ENCODE peak calls at places on chromosomes 6 and 20, in ten cellular contexts. W is brain microvascular endothelial cell; H is left colon; K is stimulated activated CD4-positive, alpha-beta T cell treated with anti-CD3 and anti-CD28 coated beads, Interleukin-15, amount 100 ng/mL, for 1 hour; I is testis; O is AG04450; L is stimulated activated naive CD8-positive, alpha-beta T cell treated with anti-CD3 and anti-CD28 coated beads, Interleukin-15, Interleukin-2, amounts not matched to agents 100 U/mL and 50 U/mL, for 24 hours; N is HS-27A; A is SK-N-SH; E is EL. U is an unnamed sample.

GRCh38 chr20:19236371-19237055 is 24.1 kb downstream of the SLC24A3 start:
- DNase-seq in H (no peak), L (no peak), O (no peak), A (no peak), K (no peak), E (no peak), I (no peak), N (no peak), W (no peak), U (no peak)

GRCh38 chr6:44537306-44538049 is 150.0 kb downstream of the CDC5L start:
- DNase-seq in O (no peak), N (no peak), E (no peak), L (no peak), A (no peak), W (no peak), I (no peak), K (no peak), H (no peak), U (no peak)

GRCh38 chr20:43938932-43939761 is 24.5 kb downstream of the TOX2 start:
- DNase-seq in E (peak), I (peak), O (peak), W (peak), K (no peak), H (peak), A (no peak), L (no peak), N (peak), U (no peak)

GRCh38 chr6:156839591-156840001 is 62.4 kb downstream of the ARID1B start:
- DNase-seq in W (peak), A (no peak), H (no peak), N (no peak), O (no peak), E (no peak), L (no peak), K (no peak), I (no peak), U (no peak)

GRCh38 chr6:54266400-54266923 is 41.8 kb upstream of the TINAG start:
- DNase-seq in K (no peak), O (no peak), I (no peak), H (no peak), N (no peak), E (no peak), W (no peak), L (no peak), A (no peak), U (no peak)

GRCh38 chr6:96853083-96853482 is 15.8 kb upstream of the GPR63 start:
- DNase-seq in I (no peak), L (no peak), W (no peak), H (no peak), K (no peak), E (peak), N (no peak), A (no peak), O (no peak), U (no peak)

GRCh38 chr20:50191065-50191565 is 485 bp downstream of the CEBPB start:
- DNase-seq in O (no peak), N (no peak), W (peak), A (no peak), H (peak), K (peak), I (peak), E (peak), L (peak), U (peak)

GRCh38 chr6:55617272-55617671 is 38.3 kb upstream of the HMGCLL1 start:
- DNase-seq in A (peak), I (peak), K (no peak), E (peak), O (no peak), N (no peak), H (no peak), W (peak), L (no peak), U (peak)

GRCh38 chr20:23135449-23136447 is 49.6 kb upstream of the CD93 start:
- DNase-seq in H (no peak), A (no peak), K (no peak), N (no peak), E (no peak), W (no peak), I (no peak), O (no peak), L (no peak), U (no peak)

GRCh38 chr6:1390805-1391511 is 1.6 kb downstream of the FOXF2 start:
- DNase-seq in I (no peak), L (no peak), N (no peak), H (no peak), W (no peak), E (peak), O (no peak), K (no peak), A (no peak), U (no peak)

GRCh38 chr6:14601490-14601889 is 483.9 kb downstream of the CD83 start:
- DNase-seq in L (no peak), A (peak), W (no peak), N (no peak), I (no peak), O (no peak), K (no peak), H (no peak), E (no peak), U (no peak)

GRCh38 chr20:19774086-19774933 is 16.3 kb downstream of the RIN2 start:
- DNase-seq in W (no peak), I (no peak), O (no peak), A (no peak), H (no peak), K (no peak), E (no peak), L (no peak), N (no peak), U (no peak)

GRCh38 chr20:38210741-38211140 is 45.7 kb upstream of the TGM2 start:
- DNase-seq in H (no peak), K (no peak), N (no peak), W (no peak), A (no peak), I (no peak), O (no peak), L (no peak), E (peak), U (no peak)

GRCh38 chr6:39684790-39685485 is 40.3 kb downstream of the KIF6 start:
- DNase-seq in N (no peak), E (peak), K (no peak), L (no peak), A (no peak), O (no peak), I (no peak), H (no peak), W (no peak), U (no peak)

GRCh38 chr6:25056130-25056529 is 120.4 kb upstream of the RIPOR2 start:
- DNase-seq in H (peak), L (no peak), E (no peak), O (no peak), K (no peak), A (no peak), N (no peak), I (no peak), W (no peak), U (peak)

GRCh38 chr6:112600168-112600567 is 253.0 kb downstream of the RFPL4B start:
- DNase-seq in I (no peak), L (no peak), A (no peak), H (no peak), O (no peak), N (no peak), W (no peak), E (no peak), K (no peak), U (no peak)

GRCh38 chr20:61997891-61998290 is 67.8 kb downstream of the TAF4 start:
- DNase-seq in A (no peak), K (no peak), H (no peak), N (no peak), W (no peak), I (no peak), L (no peak), O (no peak), E (no peak), U (no peak)

GRCh38 chr20:38083338-38084048 is 49.9 kb downstream of the RPRD1B start:
- DNase-seq in W (peak), A (no peak), O (no peak), N (no peak), E (no peak), L (no peak), I (no peak), H (no peak), K (no peak), U (no peak)